ENCODE peak calls at places on chromosomes 16 and 17, in nine cellular contexts. U is HCT116, B is prostate gland, K is H1, M is esophagus muscularis mucosa, I is sigmoid colon, N is transverse colon, P is GM12891, D is HepG2. H is an unnamed sample.

GRCh38 chr17:15250459-15250858 is 14.7 kb downstream of the PMP22 start:
- DNase-seq in U (no peak), P (no peak), N (no peak), B (no peak), D (no peak), I (no peak), K (no peak), M (peak; percentile 39), H (no peak)

GRCh38 chr17:34201225-34201624 is 53.9 kb upstream of the CCL2 start:
- DNase-seq in B (no peak), U (no peak), K (no peak), N (no peak), D (no peak), M (no peak), I (no peak), P (no peak), H (no peak)

GRCh38 chr17:17666111-17666714 is 15.0 kb upstream of the RAI1 start:
- DNase-seq in D (peak; percentile 56), K (no peak), N (peak; percentile 55), U (no peak), B (no peak), I (no peak), P (no peak), M (no peak), H (no peak)

GRCh38 chr16:89191033-89191900 is 9.1 kb downstream of the SLC22A31 start:
- DNase-seq in B (no peak), K (no peak), N (no peak), M (no peak), I (no peak), U (no peak), D (no peak), P (no peak), H (no peak)

GRCh38 chr17:50452627-50453300 is 15.9 kb downstream of the CHAD start:
- DNase-seq in M (no peak), K (no peak), D (no peak), I (no peak), N (peak; percentile 82), P (no peak), U (no peak), B (no peak), H (no peak)

GRCh38 chr17:75182569-75183436 is at the start of gene SUMO2:
- DNase-seq in B (peak; percentile 92), K (peak; percentile 93), D (peak; percentile 84), U (peak; percentile 95), N (peak; percentile 97), P (peak; percentile 96), M (peak; percentile 99), I (peak; percentile 97), H (peak; percentile 96)

GRCh38 chr16:88287219-88287618 is 95.5 kb upstream of the ZNF469 start:
- DNase-seq in N (no peak), P (no peak), U (peak; percentile 63), K (no peak), D (peak; percentile 18), B (no peak), I (no peak), M (no peak), H (no peak)

GRCh38 chr16:31330553-31330890 is 24.5 kb upstream of the ITGAX start:
- DNase-seq in M (no peak), K (no peak), P (no peak), I (no peak), N (no peak), B (no peak), U (no peak), D (no peak), H (no peak)

GRCh38 chr16:86984975-86985655 is 332.1 kb downstream of the C16orf95 start:
- DNase-seq in D (no peak), P (no peak), N (no peak), U (no peak), M (no peak), K (no peak), I (no peak), B (no peak), H (peak; percentile 41)

GRCh38 chr17:50196036-50196435 is 5.4 kb downstream of the COL1A1 start:
- DNase-seq in N (no peak), B (no peak), P (no peak), I (no peak), U (no peak), M (no peak), D (no peak), K (no peak), H (no peak)

GRCh38 chr17:6456914-6457687 is 12.8 kb downstream of the PIMREG start:
- DNase-seq in U (no peak), K (no peak), N (peak; percentile 44), B (no peak), M (no peak), P (no peak), I (no peak), D (peak; percentile 52), H (no peak)

GRCh38 chr16:76970087-76970744 is 220.8 kb upstream of the MON1B start:
- DNase-seq in B (no peak), K (no peak), D (no peak), N (no peak), M (no peak), P (no peak), U (no peak), I (no peak), H (no peak)

GRCh38 chr17:31452561-31453110 is 61.2 kb downstream of the RAB11FIP4 start:
- DNase-seq in P (no peak), N (no peak), B (no peak), D (no peak), I (no peak), M (no peak), K (no peak), U (no peak), H (no peak)

GRCh38 chr16:64864232-64864803 is 257.5 kb downstream of the CDH11 start:
- DNase-seq in B (no peak), U (no peak), M (no peak), N (no peak), K (no peak), P (no peak), I (no peak), D (no peak), H (no peak)

GRCh38 chr16:84084570-84085270 is 32.0 kb downstream of the MBTPS1 start:
- DNase-seq in N (peak; percentile 74), M (no peak), P (peak; percentile 66), B (peak; percentile 74), U (peak; percentile 64), K (peak; percentile 49), D (peak; percentile 78), I (peak; percentile 70), H (peak; percentile 71)

GRCh38 chr16:15915555-15916081 is 27.2 kb upstream of the CEP20 start:
- DNase-seq in K (no peak), B (no peak), U (no peak), M (no peak), I (no peak), D (no peak), N (peak; percentile 4), P (no peak), H (no peak)

GRCh38 chr17:35241520-35241919 is 1.4 kb upstream of the SLFN5 start:
- DNase-seq in K (no peak), U (no peak), N (no peak), D (no peak), M (no peak), I (no peak), P (no peak), B (no peak), H (no peak)

GRCh38 chr17:36921131-36921851 is 16.0 kb upstream of the LHX1 start:
- DNase-seq in U (peak; percentile 98), D (peak; percentile 23), M (no peak), K (no peak), P (no peak), I (no peak), N (no peak), B (no peak), H (no peak)

GRCh38 chr16:56932588-56933265 is 785 bp downstream of the HERPUD1 start:
- DNase-seq in N (peak; percentile 81), D (peak; percentile 94), B (peak; percentile 81), K (no peak), M (peak; percentile 95), P (no peak), U (peak; percentile 38), I (peak; percentile 92), H (peak; percentile 83)
- TF ChIP-seq POLR2A in N (peak; percentile 84), D (no peak), B (peak; percentile 71), K (no peak), M (no peak), P (no peak), U (no peak), I (no peak), H (peak; percentile 42)

DNA sequence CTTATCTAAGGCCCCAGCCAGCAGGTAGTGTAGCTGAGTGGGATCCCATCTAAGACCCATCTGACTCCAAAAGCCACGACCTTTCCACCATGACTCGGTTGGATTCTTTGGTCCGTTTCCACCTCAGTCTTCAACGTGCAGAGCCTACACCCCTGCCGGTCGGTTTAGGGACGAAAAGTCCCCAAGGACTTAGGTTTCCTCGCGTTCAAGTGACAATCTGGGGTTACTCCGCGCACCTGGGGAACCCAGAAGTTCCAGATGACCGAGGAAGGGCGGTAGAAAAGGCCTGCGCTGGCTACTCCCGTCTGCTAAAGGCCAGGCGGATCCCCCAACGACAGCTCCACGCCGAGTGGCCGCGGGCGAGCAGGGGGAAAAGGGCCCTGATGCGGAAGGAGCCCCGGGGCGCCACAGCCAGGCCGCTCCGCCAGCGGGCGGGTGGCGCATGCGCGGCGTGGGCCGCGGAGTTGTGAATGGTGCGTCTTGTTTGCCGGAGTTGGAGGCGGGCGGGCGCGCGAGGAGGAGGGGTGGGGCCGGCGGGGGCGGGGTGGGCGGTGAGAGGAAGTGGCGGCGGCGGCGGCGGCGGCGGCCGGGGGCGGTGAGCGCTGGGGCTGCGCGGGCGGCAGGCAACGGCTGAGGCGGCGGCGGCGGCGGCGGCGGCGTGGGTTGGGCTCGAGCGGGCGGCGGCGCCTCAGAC is at the start of gene CBFB:
- DNase-seq in N (peak; percentile 93), I (peak; percentile 96), B (peak; percentile 90), U (peak; percentile 85), M (peak; percentile 96), K (no peak), P (peak; percentile 98), D (peak; percentile 90), H (peak; percentile 88)
- TF ChIP-seq POLR2AphosphoS5 in N (peak; percentile 91), I (peak; percentile 78), B (peak; percentile 78), U (peak; percentile 93), M (peak; percentile 88), K (no peak), P (peak; percentile 93), D (peak; percentile 96), H (peak; percentile 74)

GRCh38 chr16:10765772-10766171 is 22.1 kb downstream of the NUBP1 start:
- DNase-seq in P (no peak), N (no peak), B (no peak), U (no peak), I (no peak), M (no peak), D (no peak), K (no peak), H (no peak)
- TF ChIP-seq POLR2A in P (no peak), N (no peak), B (no peak), U (no peak), I (no peak), M (no peak), D (no peak), K (no peak), H (no peak)

GRCh38 chr16:4371481-4372314 is at the start of gene VASN:
- DNase-seq in B (peak; percentile 85), N (peak; percentile 77), M (no peak), I (peak; percentile 92), K (no peak), P (peak; percentile 98), U (peak; percentile 40), D (peak; percentile 59), H (peak; percentile 73)
- TF ChIP-seq POLR2AphosphoS5 in B (peak; percentile 94), N (peak; percentile 95), M (peak; percentile 96), I (peak; percentile 99), K (peak; percentile 82), P (no peak), U (peak; percentile 98), D (peak; percentile 94), H (peak; percentile 90)

GRCh38 chr16:5031601-5032000 is 2.1 kb downstream of the NAGPA start:
- DNase-seq in M (no peak), U (no peak), B (no peak), N (no peak), P (no peak), I (no peak), K (no peak), D (no peak), H (no peak)
- TF ChIP-seq POLR2A in M (no peak), U (no peak), B (no peak), N (no peak), P (no peak), I (no peak), K (no peak), D (no peak), H (no peak)